ENCODE peak calls at places on chromosome 20, in nine cellular contexts. S, A, N, Q, T, U, F, M and E are unnamed samples.
A peak's percentile ranks its signal among the peaks of the same experiment; 100 is the strongest.

GRCh38 chr20:38272398-38272797 is 11.9 kb upstream of the KIAA1755 start:
- DNase-seq in S (peak; percentile 80), A (no peak), N (peak; percentile 67), Q (no peak), T (no peak), U (no peak), F (no peak), M (no peak), E (peak; percentile 12)

GRCh38 chr20:62965363-62965771 is 12.9 kb downstream of the SLC17A9 start:
- DNase-seq in S (peak; percentile 86), A (no peak), N (no peak), Q (no peak), T (no peak), U (no peak), F (no peak), M (no peak), E (no peak)

GRCh38 chr20:34724172-34724571 is 20.0 kb downstream of the TP53INP2 start:
- DNase-seq in S (peak; percentile 20), A (no peak), N (no peak), Q (no peak), T (no peak), U (no peak), F (no peak), M (no peak), E (no peak)

GRCh38 chr20:34675561-34675960 is 1.3 kb downstream of the PIGU start:
- DNase-seq in S (no peak), A (no peak), N (no peak), Q (no peak), T (no peak), U (no peak), F (no peak), M (no peak), E (no peak)

GRCh38 chr20:19566226-19566960 is 191.7 kb upstream of the RIN2 start:
- DNase-seq in S (no peak), A (no peak), N (no peak), Q (no peak), T (no peak), U (no peak), F (no peak), M (no peak), E (no peak)

GRCh38 chr20:37408202-37408929 is 62.4 kb downstream of the SRC start:
- DNase-seq in S (peak; percentile 75), A (no peak), N (no peak), Q (no peak), T (no peak), U (no peak), F (no peak), M (no peak), E (no peak)

GRCh38 chr20:63697868-63698545 is 1.6 kb downstream of the TNFRSF6B start:
- DNase-seq in S (peak; percentile 89), A (peak; percentile 75), N (no peak), Q (no peak), T (no peak), U (no peak), F (no peak), M (no peak), E (no peak)

GRCh38 chr20:41005361-41005729 is 23.3 kb upstream of the TOP1 start:
- DNase-seq in S (peak; percentile 99), A (peak; percentile 89), N (peak; percentile 83), Q (peak; percentile 94), T (peak; percentile 86), U (no peak), F (peak; percentile 90), M (peak; percentile 94), E (peak; percentile 77)

GRCh38 chr20:45097485-45098095 is 3.3 kb downstream of the KCNS1 start:
- DNase-seq in S (no peak), A (no peak), N (no peak), Q (no peak), T (no peak), U (no peak), F (no peak), M (no peak), E (no peak)

GRCh38 chr20:64217539-64217938 is 38.0 kb upstream of the PCMTD2 start:
- DNase-seq in S (no peak), A (no peak), N (no peak), Q (no peak), T (no peak), U (no peak), F (no peak), M (no peak), E (no peak)

GRCh38 chr20:44736170-44737021 is 9.3 kb upstream of the KCNK15 start:
- DNase-seq in S (no peak), A (no peak), N (no peak), Q (peak; percentile 58), T (no peak), U (no peak), F (peak; percentile 75), M (peak; percentile 72), E (peak; percentile 87)

GRCh38 chr20:33518071-33518470 is 28.2 kb downstream of the CBFA2T2 start:
- DNase-seq in S (peak; percentile 88), A (no peak), N (peak; percentile 58), Q (no peak), T (no peak), U (no peak), F (no peak), M (no peak), E (peak; percentile 48)

GRCh38 chr20:56827763-56828162 is 198.7 kb downstream of the TFAP2C start:
- DNase-seq in S (no peak), A (no peak), N (no peak), Q (no peak), T (no peak), U (no peak), F (no peak), M (peak; percentile 28), E (no peak)

GRCh38 chr20:17843246-17844132 is 125.1 kb downstream of the SNX5 start:
- DNase-seq in S (no peak), A (peak; percentile 86), N (no peak), Q (no peak), T (peak; percentile 54), U (peak; percentile 69), F (peak; percentile 69), M (peak; percentile 45), E (no peak)

GRCh38 chr20:61025536-61025935 is 226.5 kb upstream of the CDH4 start:
- DNase-seq in S (peak; percentile 38), A (no peak), N (no peak), Q (no peak), T (no peak), U (no peak), F (no peak), M (no peak), E (no peak)

GRCh38 chr20:40961176-40961575 is 67.4 kb upstream of the TOP1 start:
- DNase-seq in S (peak; percentile 66), A (no peak), N (no peak), Q (peak; percentile 10), T (no peak), U (no peak), F (no peak), M (no peak), E (no peak)

GRCh38 chr20:23776067-23776771 is 25.5 kb upstream of the CST1 start:
- DNase-seq in S (no peak), A (no peak), N (no peak), Q (no peak), T (no peak), U (no peak), F (no peak), M (no peak), E (no peak)

GRCh38 chr20:23877524-23877923 is 2.0 kb downstream of the CST5 start:
- DNase-seq in S (no peak), A (no peak), N (no peak), Q (no peak), T (no peak), U (no peak), F (no peak), M (no peak), E (peak; percentile 39)

GRCh38 chr20:59629141-59630045 is 25.1 kb downstream of the PHACTR3 start:
- DNase-seq in S (peak; percentile 74), A (no peak), N (no peak), Q (no peak), T (no peak), U (no peak), F (no peak), M (no peak), E (no peak)

GRCh38 chr20:59628171-59628570 is 23.8 kb downstream of the PHACTR3 start:
- DNase-seq in S (peak; percentile 73), A (no peak), N (no peak), Q (no peak), T (no peak), U (no peak), F (no peak), M (no peak), E (no peak)

GRCh38 chr20:59625214-59625922 is 21.0 kb downstream of the PHACTR3 start:
- DNase-seq in S (peak; percentile 71), A (no peak), N (no peak), Q (no peak), T (no peak), U (no peak), F (no peak), M (no peak), E (no peak)

GRCh38 chr20:59624401-59624800 is 20.1 kb downstream of the PHACTR3 start:
- DNase-seq in S (peak; percentile 69), A (no peak), N (no peak), Q (no peak), T (no peak), U (no peak), F (no peak), M (no peak), E (no peak)

DNA sequence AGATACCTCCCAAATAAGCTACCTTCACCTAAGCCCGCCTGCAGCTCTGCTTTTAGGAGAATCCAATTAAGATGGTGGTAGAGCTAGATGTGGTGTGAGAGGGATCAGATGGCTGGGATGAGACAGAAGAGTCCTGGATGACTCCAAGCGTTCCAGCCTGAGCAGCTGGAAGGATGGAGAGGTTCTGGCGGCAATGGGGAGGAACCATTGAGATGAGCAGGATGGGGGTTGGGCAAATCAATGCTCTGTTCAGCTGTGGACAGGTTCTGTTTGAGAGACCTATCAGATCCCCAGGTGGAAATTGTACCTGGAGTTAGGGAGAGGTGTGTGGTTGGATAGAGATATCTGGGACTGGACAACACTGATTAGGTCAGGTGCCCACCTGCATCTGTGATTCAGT is 23.0 kb downstream of the PHACTR3 start:
- DNase-seq in S (peak; percentile 49), A (no peak), N (no peak), Q (no peak), T (no peak), U (no peak), F (no peak), M (no peak), E (no peak)
- H3K27ac ChIP-seq in S (no peak overlapping the region), A (no peak overlapping the region), N (no peak overlapping the region), Q (no peak overlapping the region), T (no peak overlapping the region), U (no peak overlapping the region), F (no peak overlapping the region), M (no peak overlapping the region), E (no peak overlapping the region)

GRCh38 chr20:1383621-1384404 is 9.0 kb downstream of the FKBP1A start:
- DNase-seq in S (no peak), A (no peak), N (no peak), Q (no peak), T (no peak), U (no peak), F (no peak), M (no peak), E (no peak)
- H3K27ac ChIP-seq in S (no peak overlapping the region), A (no peak overlapping the region), N (no peak overlapping the region), Q (no peak overlapping the region), T (no peak overlapping the region), U (peak overlapping the region; percentile 40), F (no peak overlapping the region), M (peak overlapping the region; percentile 80), E (no peak overlapping the region)

GRCh38 chr20:49694450-49695071 is 19.1 kb downstream of the B4GALT5 start:
- DNase-seq in S (no peak), A (no peak), N (no peak), Q (no peak), T (no peak), U (no peak), F (no peak), M (no peak), E (no peak)
- H3K27ac ChIP-seq in S (peak overlapping the region; percentile 15), A (no peak overlapping the region), N (no peak overlapping the region), Q (peak overlapping the region; percentile 34), T (no peak overlapping the region), U (no peak overlapping the region), F (no peak overlapping the region), M (no peak overlapping the region), E (peak overlapping the region; percentile 99)

GRCh38 chr20:4802522-4802921 is 80.8 kb downstream of the PRND start:
- DNase-seq in S (no peak), A (no peak), N (no peak), Q (no peak), T (no peak), U (no peak), F (no peak), M (no peak), E (no peak)
- H3K27ac ChIP-seq in S (no peak overlapping the region), A (no peak overlapping the region), N (no peak overlapping the region), Q (peak overlapping the region; percentile 43), T (no peak overlapping the region), U (no peak overlapping the region), F (no peak overlapping the region), M (no peak overlapping the region), E (no peak overlapping the region)